ENCODE peak calls at places on chromosomes 5 and 9, in six cellular contexts. Z is hepatocyte, F is H9, E is WERI-Rb-1, I is PC-9, H is heart right ventricle. K is an unnamed sample.
A peak's percentile ranks its signal among the peaks of the same experiment; 100 is the strongest.

GRCh38 chr9:129653819-129654528 is 11.5 kb upstream of the PRRX2 start:
- DNase-seq in Z (no peak), F (no peak), E (no peak), I (no peak), H (no peak), K (no peak)

GRCh38 chr5:21685536-21685935 is 1167.6 kb downstream of the CDH12 start:
- DNase-seq in Z (peak; percentile 6), F (no peak), E (no peak), I (no peak), H (no peak), K (no peak)

GRCh38 chr5:180718810-180719453 is 20.9 kb downstream of the OR2Y1 start:
- DNase-seq in Z (peak; percentile 60), F (no peak), E (peak; percentile 17), I (peak; percentile 20), H (no peak), K (peak; percentile 25)

GRCh38 chr5:1526151-1526631 is 2.4 kb upstream of the LPCAT1 start:
- DNase-seq in Z (no peak), F (no peak), E (peak; percentile 5), I (no peak), H (no peak), K (no peak)

GRCh38 chr9:127447416-127448111 is 3.6 kb downstream of the RPL12 start:
- DNase-seq in Z (no peak), F (no peak), E (no peak), I (no peak), H (no peak), K (no peak)

GRCh38 chr5:11050596-11051304 is 289.7 kb upstream of the DAP start:
- DNase-seq in Z (no peak), F (no peak), E (no peak), I (no peak), H (no peak), K (no peak)

GRCh38 chr5:59041355-59041754 is 458.5 kb downstream of the RAB3C start:
- DNase-seq in Z (no peak), F (no peak), E (no peak), I (no peak), H (no peak), K (no peak)

GRCh38 chr5:161686149-161686548 is 628 bp downstream of the GABRA6 start:
- DNase-seq in Z (no peak), F (no peak), E (no peak), I (no peak), H (no peak), K (no peak)

GRCh38 chr5:108753331-108753730 is 5.6 kb downstream of the FER start:
- DNase-seq in Z (no peak), F (no peak), E (no peak), I (no peak), H (no peak), K (no peak)

GRCh38 chr5:157487358-157487757 is 27.3 kb downstream of the NIPAL4 start:
- DNase-seq in Z (no peak), F (no peak), E (no peak), I (no peak), H (no peak), K (no peak)

GRCh38 chr5:5605170-5605764 is 182.8 kb downstream of the ICE1 start:
- DNase-seq in Z (no peak), F (no peak), E (no peak), I (no peak), H (no peak), K (no peak)

GRCh38 chr9:94780516-94780950 is 54.0 kb downstream of the AOPEP start:
- DNase-seq in Z (no peak), F (no peak), E (no peak), I (no peak), H (peak; percentile 76), K (no peak)

GRCh38 chr9:136700959-136701664 is 11.3 kb upstream of the DIPK1B start:
- DNase-seq in Z (no peak), F (no peak), E (no peak), I (no peak), H (no peak), K (peak; percentile 54)

GRCh38 chr9:96256800-96257199 is 45.2 kb downstream of the HSD17B3 start:
- DNase-seq in Z (no peak), F (peak; percentile 88), E (peak; percentile 33), I (peak; percentile 51), H (no peak), K (no peak)

GRCh38 chr5:135623186-135623715 is 44.5 kb upstream of the CXCL14 start:
- DNase-seq in Z (no peak), F (no peak), E (no peak), I (no peak), H (no peak), K (no peak)

GRCh38 chr9:130143974-130144373 is 28.2 kb upstream of the NCS1 start:
- DNase-seq in Z (no peak), F (no peak), E (no peak), I (no peak), H (peak; percentile 57), K (no peak)

GRCh38 chr5:53303105-53303504 is 177.3 kb upstream of the FST start:
- DNase-seq in Z (no peak), F (no peak), E (no peak), I (no peak), H (no peak), K (no peak)

GRCh38 chr5:130605200-130605599 is 559.9 kb downstream of the HINT1 start:
- DNase-seq in Z (no peak), F (no peak), E (peak; percentile 57), I (peak; percentile 46), H (no peak), K (no peak)

GRCh38 chr5:141384471-141385267 is 2.1 kb downstream of the PCDHGA7 start:
- DNase-seq in Z (no peak), F (no peak), E (no peak), I (no peak), H (no peak), K (no peak)
- H3K9me3 ChIP-seq in Z (peaks cover 12% of the 10 kb centered on the region), F (peaks cover 38% of the 10 kb centered on the region), E (peaks cover 13% of the 10 kb centered on the region), I (no peaks in the 10 kb centered on the region), H (no peaks in the 10 kb centered on the region), K (peaks cover 64% of the 10 kb centered on the region)

GRCh38 chr9:33403941-33404781 is 1.8 kb upstream of the AQP7 start:
- DNase-seq in Z (no peak), F (no peak), E (no peak), I (no peak), H (no peak), K (no peak)
- H3K27ac ChIP-seq in Z (no peak overlapping the region), F (no peak overlapping the region), E (no peak overlapping the region), I (no peak overlapping the region), H (peak overlapping the region; percentile 87), K (no peak overlapping the region)

DNA sequence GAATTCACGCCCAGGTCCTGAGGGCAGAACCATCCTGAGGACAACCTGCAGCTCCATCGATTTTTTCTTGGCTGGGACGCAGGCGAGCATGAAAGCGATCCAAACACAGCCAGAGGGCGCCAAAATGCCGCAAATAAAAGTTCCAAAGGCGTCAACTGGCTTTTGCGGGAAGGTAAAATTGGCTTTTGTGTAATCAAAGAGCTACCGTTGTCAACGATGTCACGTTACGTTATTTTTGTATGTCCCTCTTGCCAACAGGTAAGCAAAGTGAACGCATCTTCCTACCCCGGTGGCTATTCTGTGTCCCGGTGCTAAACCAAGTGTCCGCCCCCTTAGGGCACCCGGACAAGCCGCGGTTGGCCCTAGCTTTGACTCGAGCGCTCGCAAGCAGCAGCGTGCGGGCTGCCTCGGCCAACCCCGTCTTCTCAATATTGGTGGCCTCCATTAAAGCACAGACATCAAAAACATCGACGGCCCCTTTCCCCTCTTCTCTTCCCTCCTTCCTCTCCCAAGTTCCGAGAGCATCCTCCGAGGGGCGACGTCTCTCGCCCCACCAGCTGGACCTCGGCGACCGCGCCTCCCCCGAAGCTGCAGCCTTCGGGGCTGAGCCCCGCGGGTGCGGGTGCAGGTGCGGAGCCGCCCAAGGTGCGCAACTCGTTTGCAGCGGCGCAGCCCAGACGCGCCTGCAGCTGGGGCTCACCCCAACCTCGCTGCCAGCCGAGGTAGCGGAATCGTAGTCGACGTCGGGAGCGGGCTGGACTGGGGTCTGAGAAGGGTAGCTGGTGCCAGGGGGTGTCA is 1.1 kb upstream of the BASP1 start:
- DNase-seq in Z (peak; percentile 89), F (peak; percentile 84), E (peak; percentile 86), I (peak; percentile 81), H (peak; percentile 70), K (no peak)
- TF ChIP-seq CTCF in Z (peak; percentile 87), F (peak; percentile 90), E (peak; percentile 84), I (peak; percentile 90), H (peak; percentile 82), K (peak; percentile 56)

GRCh38 chr5:3377831-3378230 is 217.8 kb upstream of the IRX1 start:
- DNase-seq in Z (no peak), F (no peak), E (no peak), I (no peak), H (no peak), K (no peak)
- H3K9me3 ChIP-seq in Z (no peaks in the 10 kb centered on the region), F (no peaks in the 10 kb centered on the region), E (peaks cover 11% of the 10 kb centered on the region), I (no peaks in the 10 kb centered on the region), H (no peaks in the 10 kb centered on the region), K (peaks cover 5% of the 10 kb centered on the region)

K was measured in CD4-positive, alpha-beta T cell.